ENCODE peak calls at places on chromosomes 1 and 21, in seven cellular contexts. S is stomach, J is upper lobe of left lung, T is thyroid gland, H is ovary, L is breast epithelium, B is A549. C is an unnamed sample.

GRCh38 chr1:193458628-193459027 is 272.2 kb upstream of the B3GALT2 start:
- DNase-seq in L (no peak), T (no peak), S (no peak), H (no peak), J (no peak), B (no peak), C (no peak)

GRCh38 chr1:32399853-32400252 is 5.6 kb upstream of the BSDC1 start:
- DNase-seq in H (no peak), B (no peak), S (no peak), J (no peak), T (no peak), L (no peak), C (no peak)

GRCh38 chr1:94236021-94236491 is 1.3 kb downstream of the ARHGAP29 start:
- DNase-seq in T (peak), S (no peak), H (no peak), B (no peak), J (no peak), L (no peak), C (no peak)

GRCh38 chr1:214427871-214428277 is 123.5 kb downstream of the PTPN14 start:
- DNase-seq in T (no peak), S (peak), B (no peak), H (no peak), L (no peak), J (no peak), C (no peak)

GRCh38 chr1:204684551-204685235 is 845 bp downstream of the LRRN2 start:
- DNase-seq in H (peak), B (peak), J (peak), T (peak), S (no peak), L (no peak), C (no peak)

GRCh38 chr1:206050655-206051235 is 2.2 kb upstream of the RHEX start:
- DNase-seq in H (no peak), T (peak), S (no peak), L (no peak), J (peak), B (no peak), C (peak)

GRCh38 chr1:39922139-39922757 is 20.5 kb upstream of the MYCL start:
- DNase-seq in T (no peak), L (no peak), J (peak), S (no peak), H (no peak), B (no peak), C (no peak)

GRCh38 chr1:153509729-153510354 is 25.9 kb downstream of the S100A6 start:
- DNase-seq in T (peak), L (no peak), S (peak), H (no peak), J (no peak), B (peak), C (no peak)

GRCh38 chr1:29825941-29826415 is 589.7 kb downstream of the PTPRU start:
- DNase-seq in H (no peak), S (peak), T (no peak), B (no peak), L (no peak), J (no peak), C (no peak)

GRCh38 chr21:42437786-42438185 is 34.1 kb downstream of the UBASH3A start:
- DNase-seq in H (no peak), J (no peak), L (peak), S (no peak), B (no peak), T (no peak), C (no peak)

GRCh38 chr21:27379381-27379780 is 412.5 kb upstream of the ADAMTS5 start:
- DNase-seq in B (no peak), S (no peak), H (peak), J (no peak), T (no peak), L (no peak), C (no peak)
- TF ChIP-seq POLR2A in B (no peak), S (no peak), H (no peak), J (no peak), T (no peak), L (no peak), C (no peak)

DNA sequence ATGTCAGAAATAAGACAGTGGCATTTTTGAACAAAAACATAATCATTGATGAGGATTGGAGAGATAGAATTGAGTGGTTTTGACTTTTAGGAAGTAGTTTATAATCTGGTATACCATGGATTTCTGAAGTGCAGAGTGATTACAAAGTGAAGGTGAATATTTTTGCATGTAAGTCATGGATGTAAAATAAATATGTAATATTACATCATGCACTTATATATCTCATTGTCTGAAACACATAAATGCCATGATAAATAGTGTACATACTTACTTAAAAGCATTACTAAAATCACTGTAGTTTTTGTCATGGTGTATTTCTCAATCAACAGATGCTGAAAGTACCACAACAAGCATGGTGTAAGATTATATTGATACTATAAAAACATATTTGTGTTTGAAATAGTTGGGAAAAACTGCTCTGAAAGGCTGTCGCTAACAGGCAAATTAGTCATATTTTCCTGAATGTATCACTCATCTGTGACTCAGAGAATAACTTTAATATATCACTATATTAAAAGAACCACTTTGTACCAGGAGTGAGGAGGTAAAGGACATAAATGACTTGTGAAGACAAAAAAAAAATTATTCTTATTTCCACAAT is 24.8 kb upstream of the RGS18 start:
- DNase-seq in L (no peak), B (no peak), J (no peak), H (no peak), T (no peak), S (no peak), C (no peak)
- TF ChIP-seq CTCF in L (no peak), B (no peak), J (no peak), H (no peak), T (no peak), S (no peak), C (no peak)

GRCh38 chr21:35207322-35207721 is 158.2 kb upstream of the RUNX1 start:
- DNase-seq in H (no peak), L (no peak), S (no peak), J (peak), B (no peak), T (no peak), C (no peak)

GRCh38 chr21:35208117-35208516 is 159.0 kb upstream of the RUNX1 start:
- DNase-seq in J (no peak), H (no peak), L (no peak), S (no peak), T (no peak), B (no peak), C (no peak)

GRCh38 chr21:35204125-35204524 is 155.0 kb upstream of the RUNX1 start:
- DNase-seq in L (no peak), S (no peak), T (no peak), B (no peak), J (no peak), H (no peak), C (no peak)

GRCh38 chr21:35204850-35205564 is 155.9 kb upstream of the RUNX1 start:
- DNase-seq in H (peak), S (peak), L (no peak), B (no peak), T (peak), J (no peak), C (no peak)

DNA sequence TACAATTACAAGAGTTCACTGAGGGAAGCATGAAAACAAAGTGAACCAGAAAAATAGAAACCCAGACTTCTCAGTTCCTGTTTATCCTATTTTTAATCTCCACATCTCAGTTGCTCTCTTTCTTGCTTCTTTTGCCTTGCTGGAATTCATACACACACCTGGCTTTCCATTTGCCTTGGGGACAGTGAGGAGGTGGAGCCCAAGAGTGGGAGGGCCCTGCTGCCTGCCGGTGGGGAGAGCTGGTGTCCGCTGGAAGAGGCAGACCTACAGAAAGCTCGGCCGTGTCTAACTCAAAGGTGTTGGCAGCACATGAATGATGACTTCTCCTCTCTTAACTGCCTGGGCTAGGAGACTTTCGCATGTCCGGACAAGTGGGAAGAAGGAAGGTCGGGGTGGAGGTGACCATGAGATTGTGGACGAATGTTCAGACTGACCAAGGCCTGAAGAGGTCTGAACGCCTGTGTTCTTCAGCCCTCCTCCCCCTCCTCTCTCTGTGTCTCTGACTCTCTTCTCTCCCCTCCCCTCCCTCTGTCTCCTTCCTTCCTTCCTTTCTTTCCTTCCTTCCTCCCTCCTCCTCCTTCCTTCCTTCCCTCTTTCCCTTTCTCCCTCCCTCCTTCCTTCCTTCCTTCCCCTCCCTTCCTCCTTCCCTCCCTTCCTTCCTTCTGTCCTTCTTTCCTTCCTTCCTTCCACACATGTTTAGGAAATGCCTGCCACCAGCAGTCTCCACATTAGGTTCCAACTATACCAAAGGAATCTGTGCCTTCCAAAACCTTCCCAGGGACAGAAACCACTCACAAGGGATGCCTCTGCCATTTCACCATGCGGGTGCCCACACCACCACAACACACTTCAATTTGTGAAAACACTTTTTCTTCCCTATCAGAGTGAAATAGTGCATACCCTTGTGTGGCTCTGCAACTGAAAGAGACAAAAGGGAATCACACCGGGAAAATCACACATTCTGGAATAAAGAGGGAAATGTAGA is 157.3 kb upstream of the RUNX1 start:
- DNase-seq in L (peak), H (peak), T (no peak), S (peak), J (peak), B (no peak), C (no peak)
- TF ChIP-seq POLR2A in L (no peak), H (no peak), T (no peak), S (no peak), J (no peak), B (no peak), C (no peak)

GRCh38 chr1:92851729-92852128 is 19.9 kb downstream of the RPL5 start:
- DNase-seq in T (no peak), J (no peak), H (no peak), S (no peak), B (no peak), L (no peak), C (no peak)
- TF ChIP-seq CTCF in T (no peak), J (no peak), H (no peak), S (no peak), B (no peak), L (no peak), C (no peak)

GRCh38 chr1:235068155-235069121 is 60.2 kb downstream of the TOMM20 start:
- DNase-seq in S (peak), T (peak), J (no peak), H (no peak), L (peak), B (peak), C (no peak)
- TF ChIP-seq POLR2A in S (no peak), T (no peak), J (no peak), H (no peak), L (no peak), B (no peak), C (no peak)

DNA sequence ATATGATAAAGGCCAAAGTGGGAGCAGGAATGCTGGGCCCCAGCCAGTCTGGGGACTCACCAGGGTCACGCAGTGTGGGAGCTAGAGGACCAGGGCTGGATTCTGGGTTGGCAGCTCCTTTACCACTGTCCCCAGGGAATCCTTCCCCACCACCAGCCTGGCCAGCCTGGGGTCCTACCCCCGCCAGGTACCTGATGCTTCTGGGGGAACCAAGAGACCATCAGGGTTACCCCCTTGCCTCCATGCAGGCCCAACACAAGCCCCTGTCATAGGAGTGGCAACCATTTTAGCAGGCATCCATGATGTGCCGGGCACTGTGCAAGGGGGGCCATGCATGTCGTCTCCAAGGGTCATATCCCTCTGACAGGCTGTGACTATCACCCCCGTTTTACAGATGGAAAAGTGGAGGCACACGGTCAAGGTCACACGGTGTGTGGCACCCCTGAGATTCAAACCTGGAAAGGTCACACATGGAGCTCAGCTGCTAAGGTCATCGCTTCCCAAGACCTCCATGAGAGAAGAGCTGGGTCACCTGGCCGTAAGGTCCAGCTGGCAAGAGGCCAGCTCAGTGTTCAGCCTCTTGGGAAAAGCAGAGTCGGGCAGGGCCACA is 16.4 kb downstream of the RUNX3 start:
- DNase-seq in T (no peak), B (no peak), L (no peak), J (no peak), S (no peak), H (no peak), C (no peak)
- TF ChIP-seq CTCF in T (no peak), B (no peak), L (no peak), J (no peak), S (no peak), H (no peak), C (no peak)

GRCh38 chr1:59061876-59062275 is 235.0 kb upstream of the FGGY start:
- DNase-seq in L (no peak), S (no peak), T (peak), H (peak), J (no peak), B (no peak), C (no peak)
- TF ChIP-seq POLR2A in L (no peak), S (no peak), T (peak), H (peak), J (no peak), B (no peak), C (no peak)

DNA sequence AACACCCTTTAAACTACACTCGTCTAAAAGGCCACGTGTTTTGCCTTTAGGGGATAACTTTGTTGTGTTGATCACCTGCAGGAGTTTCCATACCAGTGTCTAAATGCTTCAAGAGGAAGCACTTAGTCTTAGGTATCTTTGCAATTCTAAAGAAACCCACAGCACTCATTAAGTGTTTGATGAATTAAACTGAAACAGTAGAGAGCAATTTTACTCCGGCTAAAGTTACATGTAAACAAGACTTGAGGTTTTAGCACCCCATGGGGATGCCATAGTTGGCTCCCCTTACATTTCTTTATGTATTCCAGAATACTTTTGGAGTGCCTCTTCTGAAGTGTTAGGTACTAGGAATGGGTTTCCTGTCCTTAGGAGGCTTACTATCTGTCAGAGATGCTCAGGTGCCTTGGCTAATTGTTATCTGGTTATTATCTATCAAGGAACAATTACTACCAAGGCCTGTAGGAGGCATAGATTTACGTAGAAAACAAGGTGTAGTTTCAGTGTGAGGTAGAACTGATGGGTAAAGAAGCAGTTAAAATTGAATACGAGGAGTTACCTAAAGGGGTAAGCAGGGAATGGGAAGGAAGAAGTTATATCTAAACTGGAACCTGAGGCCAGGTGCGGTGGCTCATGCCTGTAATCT is 176.8 kb upstream of the SAMSN1 start:
- DNase-seq in T (no peak), S (no peak), B (no peak), J (no peak), L (no peak), H (no peak), C (no peak)
- TF ChIP-seq CTCF in T (no peak), S (no peak), B (no peak), J (no peak), L (no peak), H (no peak), C (no peak)

GRCh38 chr1:61337981-61338848 is 255.9 kb downstream of the NFIA start:
- DNase-seq in J (no peak), L (peak), T (peak), H (peak), S (peak), B (peak), C (no peak)
- TF ChIP-seq POLR2A in J (no peak), L (no peak), T (peak), H (no peak), S (no peak), B (no peak), C (no peak)

GRCh38 chr1:165827199-165828102 is at the start of gene UCK2:
- DNase-seq in T (peak), J (peak), B (peak), L (peak), H (peak), S (peak), C (no peak)

GRCh38 chr1:165828581-165829329 is 1.3 kb downstream of the UCK2 start:
- DNase-seq in T (peak), L (peak), S (peak), H (peak), J (peak), B (peak), C (no peak)

GRCh38 chr1:165829888-165830287 is 2.5 kb downstream of the UCK2 start:
- DNase-seq in T (no peak), B (no peak), J (no peak), H (no peak), S (no peak), L (no peak), C (no peak)

GRCh38 chr1:165826565-165826964 is 849 bp upstream of the UCK2 start:
- DNase-seq in L (no peak), H (no peak), B (no peak), S (no peak), J (no peak), T (no peak), C (no peak)

GRCh38 chr1:165828103-165828558 is 717 bp downstream of the UCK2 start:
- DNase-seq in L (no peak), J (peak), H (peak), T (peak), B (peak), S (peak), C (no peak)
- TF ChIP-seq CTCF in L (no peak), J (peak), H (peak), T (no peak), B (no peak), S (no peak), C (no peak)

C was measured in esophagus squamous epithelium.